ENCODE peak calls at places on chromosome 5, in four cellular contexts. J, B, O and E are unnamed samples.

GRCh38 chr5:93532370-93532769 is 48.6 kb downstream of the NR2F1-AS1 start:
- DNase-seq in J (no peak), B (no peak), O (no peak), E (peak; percentile 94)

GRCh38 chr5:121628783-121629182 is 222.9 kb upstream of the FTMT start:
- DNase-seq in J (no peak), B (no peak), O (no peak), E (no peak)

GRCh38 chr5:39757121-39757520 is 332.3 kb upstream of the DAB2 start:
- DNase-seq in J (no peak), B (no peak), O (no peak), E (no peak)

GRCh38 chr5:96936431-96937221 is 746 bp downstream of the LNPEP start:
- DNase-seq in J (peak; percentile 25), B (peak; percentile 38), O (peak; percentile 64), E (peak; percentile 31)

GRCh38 chr5:71587709-71588532 is 781 bp downstream of the MCCC2 start:
- DNase-seq in J (no peak), B (no peak), O (peak; percentile 52), E (no peak)

GRCh38 chr5:453725-454481 is 10.9 kb downstream of the EXOC3 start:
- DNase-seq in J (no peak), B (peak; percentile 25), O (no peak), E (no peak)

GRCh38 chr5:103990064-103990463 is 427.5 kb upstream of the NUDT12 start:
- DNase-seq in J (no peak), B (no peak), O (no peak), E (no peak)

GRCh38 chr5:137605377-137605776 is 106.3 kb upstream of the SPOCK1 start:
- DNase-seq in J (peak; percentile 19), B (no peak), O (no peak), E (no peak)

GRCh38 chr5:116272281-116272941 is 187.6 kb downstream of the COMMD10 start:
- DNase-seq in J (peak; percentile 12), B (no peak), O (no peak), E (peak; percentile 52)

GRCh38 chr5:73096239-73096575 is 24.2 kb upstream of the TMEM171 start:
- DNase-seq in J (no peak), B (no peak), O (no peak), E (no peak)

GRCh38 chr5:60826653-60827052 is 17.4 kb downstream of the ELOVL7 start:
- DNase-seq in J (no peak), B (no peak), O (no peak), E (no peak)

GRCh38 chr5:80825780-80826460 is 134.2 kb upstream of the RASGRF2 start:
- DNase-seq in J (no peak), B (no peak), O (no peak), E (no peak)
- H4K5ac ChIP-seq in J (no peak overlapping the region), B (no peak overlapping the region), O (no peak overlapping the region), E (no peak overlapping the region)

DNA sequence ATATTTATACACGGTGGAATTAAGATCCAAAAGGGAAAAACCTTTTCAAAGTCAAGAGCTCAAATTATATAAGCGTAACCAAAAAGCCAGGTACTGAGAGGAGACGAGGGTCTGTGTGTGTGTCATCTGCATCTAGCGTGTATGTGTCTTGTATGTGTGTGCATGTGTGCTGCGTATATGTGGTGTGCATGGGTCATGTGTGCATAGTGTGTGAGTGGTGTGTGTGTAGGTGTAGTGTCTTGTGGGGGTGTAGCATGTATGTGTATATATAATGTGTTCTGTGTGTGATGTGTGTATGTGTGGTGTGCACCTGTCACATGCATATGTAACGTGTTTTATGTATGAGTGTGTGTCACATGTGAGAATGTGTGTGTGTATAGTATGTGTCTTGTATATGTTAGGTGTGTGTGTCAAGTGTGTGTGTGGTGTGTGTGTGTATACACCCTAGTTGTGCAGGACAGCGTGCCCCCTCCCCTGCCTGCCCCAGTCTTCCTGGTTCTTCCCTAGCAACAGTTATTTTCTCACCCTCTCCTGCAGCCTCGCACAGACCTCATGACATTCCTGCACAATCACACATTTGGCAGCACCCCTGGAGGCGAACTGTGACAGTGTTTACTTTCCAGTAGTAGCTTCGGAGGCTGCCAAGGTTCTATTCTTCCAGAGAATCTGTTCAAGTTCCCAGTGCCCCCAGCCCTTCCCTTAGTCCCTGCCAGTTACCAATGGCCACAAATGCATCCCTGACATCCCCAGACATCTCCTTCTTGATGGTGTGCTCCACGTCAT is 27.1 kb upstream of the TNIP1 start:
- DNase-seq in J (peak; percentile 51), B (no peak), O (no peak), E (peak; percentile 58)
- H4K5ac ChIP-seq in J (no peak overlapping the region), B (no peak overlapping the region), O (no peak overlapping the region), E (no peak overlapping the region)

GRCh38 chr5:14326035-14326909 is 183.1 kb downstream of the TRIO start:
- DNase-seq in J (peak; percentile 77), B (no peak), O (no peak), E (no peak)
- H4K5ac ChIP-seq in J (no peak overlapping the region), B (no peak overlapping the region), O (no peak overlapping the region), E (no peak overlapping the region)

GRCh38 chr5:143801251-143801650 is 10.7 kb upstream of the HMHB1 start:
- DNase-seq in J (no peak), B (no peak), O (no peak), E (no peak)
- H4K5ac ChIP-seq in J (no peak overlapping the region), B (no peak overlapping the region), O (no peak overlapping the region), E (no peak overlapping the region)

GRCh38 chr5:109242518-109242917 is 167.3 kb downstream of the PJA2 start:
- DNase-seq in J (no peak), B (no peak), O (no peak), E (no peak)
- H4K5ac ChIP-seq in J (no peak overlapping the region), B (no peak overlapping the region), O (no peak overlapping the region), E (no peak overlapping the region)

GRCh38 chr5:33937700-33938506 is 1.7 kb downstream of the RXFP3 start:
- DNase-seq in J (no peak), B (no peak), O (no peak), E (no peak)

GRCh38 chr5:33938507-33938796 is 2.3 kb downstream of the RXFP3 start:
- DNase-seq in J (no peak), B (no peak), O (no peak), E (no peak)

GRCh38 chr5:33938881-33939280 is 2.7 kb downstream of the RXFP3 start:
- DNase-seq in J (no peak), B (no peak), O (no peak), E (no peak)

GRCh38 chr5:33941090-33941489 is 4.9 kb downstream of the RXFP3 start:
- DNase-seq in J (no peak), B (no peak), O (no peak), E (no peak)

DNA sequence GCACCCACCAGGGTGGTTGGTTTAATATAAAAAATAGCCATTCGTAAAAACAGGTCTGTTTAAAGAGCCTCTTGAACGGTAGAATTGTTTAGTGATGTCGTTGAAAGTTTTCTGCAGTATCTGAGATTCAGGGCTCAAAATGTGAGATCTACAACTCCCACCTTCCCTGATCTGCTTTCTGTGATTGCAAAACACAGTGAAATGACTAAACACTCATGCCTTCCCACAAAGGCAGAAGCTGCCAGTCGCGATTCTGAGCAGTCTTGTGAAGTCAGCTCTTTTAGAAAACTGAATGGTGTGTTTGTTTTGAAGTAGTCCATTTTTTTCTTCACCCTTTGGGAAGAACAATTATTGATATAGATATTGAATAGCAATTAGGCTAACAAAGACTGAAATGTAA is 3.7 kb downstream of the RXFP3 start:
- DNase-seq in J (no peak), B (no peak), O (no peak), E (peak; percentile 47)
- H4K5ac ChIP-seq in J (no peak overlapping the region), B (no peak overlapping the region), O (no peak overlapping the region), E (no peak overlapping the region)

GRCh38 chr5:150525781-150526180 is 17.9 kb downstream of the NDST1 start:
- DNase-seq in J (no peak), B (no peak), O (no peak), E (no peak)

GRCh38 chr5:150525163-150525562 is 17.2 kb downstream of the NDST1 start:
- DNase-seq in J (no peak), B (no peak), O (no peak), E (no peak)

GRCh38 chr5:150527808-150528207 is 19.9 kb downstream of the NDST1 start:
- DNase-seq in J (no peak), B (no peak), O (no peak), E (no peak)

GRCh38 chr5:150529147-150529546 is 21.2 kb downstream of the NDST1 start:
- DNase-seq in J (no peak), B (no peak), O (no peak), E (no peak)

GRCh38 chr5:150527038-150527437 is 19.1 kb downstream of the NDST1 start:
- DNase-seq in J (no peak), B (no peak), O (no peak), E (no peak)
- H4K5ac ChIP-seq in J (no peak overlapping the region), B (no peak overlapping the region), O (no peak overlapping the region), E (no peak overlapping the region)

GRCh38 chr5:143434261-143435206 is 31.0 kb upstream of the NR3C1 start:
- DNase-seq in J (no peak), B (no peak), O (no peak), E (no peak)
- H4K5ac ChIP-seq in J (no peak overlapping the region), B (no peak overlapping the region), O (no peak overlapping the region), E (no peak overlapping the region)

GRCh38 chr5:25444697-25445096 is 799.9 kb upstream of the CDH10 start:
- DNase-seq in J (no peak), B (no peak), O (no peak), E (no peak)

GRCh38 chr5:25436452-25436851 is 791.7 kb upstream of the CDH10 start:
- DNase-seq in J (no peak), B (no peak), O (no peak), E (no peak)

GRCh38 chr5:25435882-25436281 is 791.1 kb upstream of the CDH10 start:
- DNase-seq in J (no peak), B (no peak), O (no peak), E (no peak)

GRCh38 chr5:25439025-25439424 is 794.2 kb upstream of the CDH10 start:
- DNase-seq in J (peak; percentile 38), B (no peak), O (no peak), E (no peak)

DNA sequence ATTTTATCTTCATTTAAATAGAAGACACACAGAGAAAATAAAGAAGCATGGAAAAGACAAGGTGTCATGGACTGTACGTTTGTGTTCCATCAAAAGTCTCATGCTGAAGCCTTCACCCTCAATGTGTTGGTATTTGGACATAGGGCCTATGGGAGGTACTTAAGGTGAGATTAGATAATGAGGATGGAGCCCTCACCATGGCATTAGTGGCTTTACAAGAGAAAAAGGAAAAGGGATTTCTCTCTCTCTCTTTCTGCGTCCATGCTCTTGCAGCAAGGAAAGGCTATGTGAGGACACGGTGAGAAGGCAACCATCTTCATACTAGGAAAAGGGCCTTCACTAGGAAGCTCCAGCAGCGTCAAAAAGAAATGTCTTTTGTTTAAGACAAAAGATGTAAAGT is 797.0 kb upstream of the CDH10 start:
- DNase-seq in J (peak; percentile 86), B (no peak), O (no peak), E (no peak)
- H4K5ac ChIP-seq in J (no peak overlapping the region), B (no peak overlapping the region), O (no peak overlapping the region), E (no peak overlapping the region)